ENCODE peak calls at places on chromosomes 7 and 10, in four cellular contexts. X, F, B and C are unnamed samples.

GRCh38 chr7:36303202-36304098 is 86.2 kb upstream of the ANLN start:
- DNase-seq in X (peak; percentile 57), F (peak; percentile 89), B (no peak), C (no peak)

GRCh38 chr10:21943633-21944265 is 59.8 kb downstream of the DNAJC1 start:
- DNase-seq in X (no peak), F (no peak), B (no peak), C (no peak)

GRCh38 chr10:87658858-87659555 is 671 bp upstream of the PAPSS2 start:
- DNase-seq in X (no peak), F (no peak), B (no peak), C (no peak)

GRCh38 chr7:29573594-29573993 is 10.0 kb downstream of the PRR15 start:
- DNase-seq in X (no peak), F (no peak), B (no peak), C (no peak)

GRCh38 chr7:135558337-135558767 is 635 bp downstream of the NUP205 start:
- DNase-seq in X (peak; percentile 51), F (peak; percentile 56), B (peak; percentile 73), C (peak; percentile 78)

GRCh38 chr7:520503-521161 is 986 bp upstream of the PDGFA start:
- DNase-seq in X (no peak), F (no peak), B (no peak), C (no peak)

GRCh38 chr10:95655571-95656290 is 780 bp downstream of the ALDH18A1 start:
- DNase-seq in X (no peak), F (peak; percentile 46), B (peak; percentile 21), C (no peak)

GRCh38 chr10:102468683-102469082 is 17.3 kb upstream of the C10orf95 start:
- DNase-seq in X (no peak), F (no peak), B (no peak), C (no peak)

GRCh38 chr7:43484678-43485355 is 98.1 kb upstream of the STK17A start:
- DNase-seq in X (no peak), F (no peak), B (no peak), C (no peak)

GRCh38 chr7:130361681-130362080 is 17.1 kb downstream of the CPA5 start:
- DNase-seq in X (no peak), F (no peak), B (no peak), C (no peak)

GRCh38 chr10:111556666-111557065 is 479.8 kb downstream of the ADRA2A start:
- DNase-seq in X (no peak), F (no peak), B (no peak), C (no peak)

GRCh38 chr10:14665304-14665703 is 109.4 kb downstream of the FAM107B start:
- DNase-seq in X (no peak), F (no peak), B (no peak), C (no peak)

GRCh38 chr10:62788861-62789467 is 15.6 kb upstream of the ADO start:
- DNase-seq in X (no peak), F (no peak), B (no peak), C (no peak)

GRCh38 chr7:155872678-155873369 is 60.6 kb upstream of the SHH start:
- DNase-seq in X (no peak), F (peak; percentile 26), B (no peak), C (no peak)

GRCh38 chr10:60170250-60170649 is 219.4 kb downstream of the ANK3 start:
- DNase-seq in X (no peak), F (no peak), B (no peak), C (no peak)

GRCh38 chr10:89793649-89794254 is 92.4 kb downstream of the KIF20B start:
- DNase-seq in X (peak; percentile 13), F (no peak), B (peak; percentile 26), C (peak; percentile 36)

GRCh38 chr10:50367732-50368131 is 116.4 kb upstream of the ASAH2 start:
- DNase-seq in X (no peak), F (no peak), B (no peak), C (peak; percentile 24)

GRCh38 chr7:151856516-151856915 is 20.4 kb downstream of the PRKAG2 start:
- DNase-seq in X (no peak), F (no peak), B (no peak), C (no peak)

GRCh38 chr10:125114761-125115391 is 45.5 kb downstream of the CTBP2 start:
- DNase-seq in X (no peak), F (no peak), B (no peak), C (no peak)

GRCh38 chr7:151137841-151138540 is 29.5 kb downstream of the GBX1 start:
- DNase-seq in X (no peak), F (no peak), B (no peak), C (peak; percentile 17)

GRCh38 chr10:60426425-60426824 is 36.8 kb upstream of the ANK3 start:
- DNase-seq in X (no peak), F (no peak), B (no peak), C (no peak)

GRCh38 chr7:17130281-17131059 is 168.0 kb upstream of the AHR start:
- DNase-seq in X (no peak), F (no peak), B (no peak), C (no peak)